ENCODE peak calls at places on chromosomes 1 and 21, in four cellular contexts. One of them, this sample, is unnamed.

GRCh38 chr1:192977089-192977706 is 82.0 kb downstream of the UCHL5 start:
- DNase-seq in ovary: no peak
- DNase-seq in aorta: no peak
- DNase-seq in sigmoid colon: no peak
- DNase-seq in this sample: no peak

GRCh38 chr1:248165186-248165585 is 9.4 kb upstream of the OR2M2 start:
- DNase-seq in ovary: no peak
- DNase-seq in aorta: no peak
- DNase-seq in sigmoid colon: no peak
- DNase-seq in this sample: peak; percentile 19

GRCh38 chr1:92844439-92844838 is 12.6 kb downstream of the RPL5 start:
- DNase-seq in ovary: no peak
- DNase-seq in aorta: no peak
- DNase-seq in sigmoid colon: no peak
- DNase-seq in this sample: no peak

GRCh38 chr1:161230762-161231161 is 4.9 kb downstream of the TOMM40L start:
- DNase-seq in ovary: no peak
- DNase-seq in aorta: no peak
- DNase-seq in sigmoid colon: no peak
- DNase-seq in this sample: no peak

GRCh38 chr1:19909392-19909791 is 14.0 kb downstream of the PLA2G2E start:
- DNase-seq in ovary: no peak
- DNase-seq in aorta: no peak
- DNase-seq in sigmoid colon: no peak
- DNase-seq in this sample: no peak

GRCh38 chr21:42387843-42388242 is 8.0 kb downstream of the TMPRSS3 start:
- DNase-seq in ovary: no peak
- DNase-seq in aorta: peak; percentile 16
- DNase-seq in sigmoid colon: peak; percentile 20
- DNase-seq in this sample: no peak

GRCh38 chr21:34983680-34984086 is 65.4 kb downstream of the RUNX1 start:
- DNase-seq in ovary: no peak
- DNase-seq in aorta: no peak
- DNase-seq in sigmoid colon: no peak
- DNase-seq in this sample: no peak

GRCh38 chr1:207101720-207102119 is 2.3 kb upstream of the C4BPA start:
- DNase-seq in ovary: no peak
- DNase-seq in aorta: no peak
- DNase-seq in sigmoid colon: no peak
- DNase-seq in this sample: no peak

GRCh38 chr1:85494074-85494956 is 29.4 kb upstream of the DDAH1 start:
- DNase-seq in ovary: no peak
- DNase-seq in aorta: no peak
- DNase-seq in sigmoid colon: no peak
- DNase-seq in this sample: no peak

GRCh38 chr1:67044631-67045270 is 9.2 kb downstream of the SLC35D1 start:
- DNase-seq in ovary: no peak
- DNase-seq in aorta: no peak
- DNase-seq in sigmoid colon: no peak
- DNase-seq in this sample: no peak

GRCh38 chr1:237146247-237146646 is 104.3 kb downstream of the RYR2 start:
- DNase-seq in ovary: no peak
- DNase-seq in aorta: no peak
- DNase-seq in sigmoid colon: no peak
- DNase-seq in this sample: no peak

GRCh38 chr1:111821121-111821745 is 65.5 kb downstream of the DDX20 start:
- DNase-seq in ovary: no peak
- DNase-seq in aorta: no peak
- DNase-seq in sigmoid colon: no peak
- DNase-seq in this sample: no peak

GRCh38 chr1:116666747-116667576 is 571 bp downstream of the IGSF3 start:
- DNase-seq in ovary: no peak
- DNase-seq in aorta: no peak
- DNase-seq in sigmoid colon: no peak
- DNase-seq in this sample: no peak
- H3K4me3 ChIP-seq in ovary: peak overlapping the region; percentile 52
- H3K4me3 ChIP-seq in aorta: peak overlapping the region; percentile 91
- H3K4me3 ChIP-seq in sigmoid colon: peak overlapping the region; percentile 66
- H3K4me3 ChIP-seq in this sample: peak overlapping the region; percentile 98

GRCh38 chr21:43739648-43740435 is 20.9 kb downstream of the PDXK start:
- DNase-seq in ovary: no peak
- DNase-seq in aorta: no peak
- DNase-seq in sigmoid colon: no peak
- DNase-seq in this sample: no peak

GRCh38 chr21:43743934-43744333 is 25.0 kb downstream of the PDXK start:
- DNase-seq in ovary: no peak
- DNase-seq in aorta: no peak
- DNase-seq in sigmoid colon: no peak
- DNase-seq in this sample: no peak

GRCh38 chr21:43741425-43742096 is 22.6 kb downstream of the PDXK start:
- DNase-seq in ovary: no peak
- DNase-seq in aorta: no peak
- DNase-seq in sigmoid colon: no peak
- DNase-seq in this sample: no peak

GRCh38 chr21:43737158-43737950 is 18.4 kb downstream of the PDXK start:
- DNase-seq in ovary: no peak
- DNase-seq in aorta: no peak
- DNase-seq in sigmoid colon: no peak
- DNase-seq in this sample: no peak

DNA sequence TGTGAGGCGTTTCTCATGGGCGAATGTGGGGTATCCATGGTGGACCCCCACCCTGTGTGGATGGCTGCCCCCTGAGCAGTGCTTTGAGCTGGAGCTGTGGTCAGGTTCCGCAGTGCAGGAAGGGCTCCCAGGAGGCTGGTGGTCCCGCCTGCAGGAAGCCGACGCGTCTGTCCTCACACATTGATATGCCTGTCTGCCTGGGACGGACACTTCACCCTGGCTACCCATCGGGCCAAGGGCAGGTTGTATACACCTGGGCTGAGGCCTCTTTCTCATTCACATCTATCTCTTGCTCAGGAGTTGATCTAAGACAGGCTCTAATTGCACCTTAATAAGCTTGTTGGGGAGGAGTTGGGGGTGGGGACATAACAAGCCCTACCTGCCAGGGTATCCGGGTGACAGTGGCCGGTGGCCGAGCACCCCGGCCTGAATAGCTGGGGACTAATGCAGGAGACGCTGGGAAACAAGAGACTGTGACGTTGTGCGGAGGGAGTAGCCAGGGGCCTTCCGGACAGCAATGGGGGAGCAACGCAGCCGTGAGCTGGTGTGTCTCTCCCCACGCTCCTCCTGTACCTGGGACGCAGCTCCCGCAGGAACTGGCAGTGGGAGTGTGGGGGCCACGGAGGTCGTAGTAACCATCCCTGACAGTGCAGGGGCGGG is 21.7 kb downstream of the PDXK start:
- DNase-seq in ovary: peak; percentile 79
- DNase-seq in aorta: no peak
- DNase-seq in sigmoid colon: peak; percentile 79
- DNase-seq in this sample: no peak
- H3K4me3 ChIP-seq in ovary: no peak overlapping the region
- H3K4me3 ChIP-seq in aorta: no peak overlapping the region
- H3K4me3 ChIP-seq in sigmoid colon: no peak overlapping the region
- H3K4me3 ChIP-seq in this sample: no peak overlapping the region

GRCh38 chr1:65265296-65266271 is 43.8 kb upstream of the DNAJC6 start:
- DNase-seq in ovary: peak; percentile 52
- DNase-seq in aorta: peak; percentile 76
- DNase-seq in sigmoid colon: no peak
- DNase-seq in this sample: peak; percentile 79

GRCh38 chr1:65267291-65268087 is 41.9 kb upstream of the DNAJC6 start:
- DNase-seq in ovary: no peak
- DNase-seq in aorta: no peak
- DNase-seq in sigmoid colon: no peak
- DNase-seq in this sample: no peak

GRCh38 chr1:65264197-65264929 is 45.0 kb upstream of the DNAJC6 start:
- DNase-seq in ovary: no peak
- DNase-seq in aorta: no peak
- DNase-seq in sigmoid colon: no peak
- DNase-seq in this sample: no peak

GRCh38 chr1:65269612-65270011 is 39.7 kb upstream of the DNAJC6 start:
- DNase-seq in ovary: no peak
- DNase-seq in aorta: no peak
- DNase-seq in sigmoid colon: no peak
- DNase-seq in this sample: no peak

DNA sequence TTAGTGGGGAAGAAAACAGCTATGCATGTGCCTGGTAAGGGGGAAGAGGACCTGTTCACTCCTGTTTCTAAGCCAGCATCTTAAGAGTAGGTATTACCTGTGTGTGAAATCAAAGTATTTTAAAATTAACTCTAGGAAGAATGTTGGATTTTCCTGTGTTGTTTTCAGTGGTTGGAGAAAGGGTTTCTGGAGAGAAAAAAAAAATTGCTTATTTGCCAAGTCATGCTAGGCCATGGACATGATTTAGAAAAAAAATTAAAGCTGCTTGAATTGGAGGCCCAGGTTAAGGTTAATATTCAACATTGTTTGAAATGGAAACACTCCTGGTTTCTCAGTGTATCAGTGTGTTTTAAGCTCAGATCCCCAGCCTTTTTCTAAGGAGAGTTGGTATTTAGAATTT is 42.8 kb upstream of the DNAJC6 start:
- DNase-seq in ovary: no peak
- DNase-seq in aorta: no peak
- DNase-seq in sigmoid colon: no peak
- DNase-seq in this sample: no peak
- H3K4me3 ChIP-seq in ovary: no peak overlapping the region
- H3K4me3 ChIP-seq in aorta: no peak overlapping the region
- H3K4me3 ChIP-seq in sigmoid colon: no peak overlapping the region
- H3K4me3 ChIP-seq in this sample: no peak overlapping the region

GRCh38 chr21:14901482-14901958 is 163.3 kb downstream of the NRIP1 start:
- DNase-seq in ovary: no peak
- DNase-seq in aorta: no peak
- DNase-seq in sigmoid colon: no peak
- DNase-seq in this sample: no peak

GRCh38 chr21:14900058-14900457 is 164.7 kb downstream of the NRIP1 start:
- DNase-seq in ovary: no peak
- DNase-seq in aorta: no peak
- DNase-seq in sigmoid colon: no peak
- DNase-seq in this sample: no peak

GRCh38 chr21:14895792-14896191 is 169.0 kb downstream of the NRIP1 start:
- DNase-seq in ovary: no peak
- DNase-seq in aorta: no peak
- DNase-seq in sigmoid colon: no peak
- DNase-seq in this sample: no peak

DNA sequence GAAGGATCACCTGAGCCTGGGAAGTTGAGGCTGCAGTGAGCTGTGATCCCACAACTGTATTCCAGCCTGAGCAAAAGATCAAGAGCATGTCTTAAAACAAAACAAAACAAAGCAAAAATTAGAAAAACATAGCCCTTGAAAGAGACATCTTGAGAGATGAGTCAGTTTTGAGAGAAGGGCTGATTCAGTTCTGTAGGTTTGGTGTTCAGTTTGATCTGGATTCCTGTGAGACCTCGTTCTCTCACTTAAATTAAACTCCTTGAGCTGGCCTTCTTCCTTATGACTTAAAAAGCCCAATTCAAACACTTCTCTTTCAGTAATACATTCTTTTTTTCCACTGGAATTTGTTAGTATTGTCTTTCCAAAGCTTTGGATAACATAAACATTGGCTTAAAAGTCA is 164.2 kb downstream of the NRIP1 start:
- DNase-seq in ovary: no peak
- DNase-seq in aorta: no peak
- DNase-seq in sigmoid colon: no peak
- DNase-seq in this sample: no peak
- H3K4me3 ChIP-seq in ovary: no peak overlapping the region
- H3K4me3 ChIP-seq in aorta: no peak overlapping the region
- H3K4me3 ChIP-seq in sigmoid colon: no peak overlapping the region
- H3K4me3 ChIP-seq in this sample: no peak overlapping the region

GRCh38 chr1:1781526-1781903 is 3.2 kb upstream of the NADK start:
- DNase-seq in ovary: no peak
- DNase-seq in aorta: no peak
- DNase-seq in sigmoid colon: no peak
- DNase-seq in this sample: no peak

GRCh38 chr1:1778827-1779675 is 781 bp upstream of the NADK start:
- DNase-seq in ovary: peak; percentile 66
- DNase-seq in aorta: peak; percentile 91
- DNase-seq in sigmoid colon: peak; percentile 84
- DNase-seq in this sample: peak; percentile 74

GRCh38 chr1:1780598-1781525 is 2.6 kb upstream of the NADK start:
- DNase-seq in ovary: no peak
- DNase-seq in aorta: no peak
- DNase-seq in sigmoid colon: no peak
- DNase-seq in this sample: no peak

GRCh38 chr1:1777950-1778826 is at the start of gene NADK:
- DNase-seq in ovary: peak; percentile 82
- DNase-seq in aorta: peak; percentile 88
- DNase-seq in sigmoid colon: peak; percentile 78
- DNase-seq in this sample: peak; percentile 65

DNA sequence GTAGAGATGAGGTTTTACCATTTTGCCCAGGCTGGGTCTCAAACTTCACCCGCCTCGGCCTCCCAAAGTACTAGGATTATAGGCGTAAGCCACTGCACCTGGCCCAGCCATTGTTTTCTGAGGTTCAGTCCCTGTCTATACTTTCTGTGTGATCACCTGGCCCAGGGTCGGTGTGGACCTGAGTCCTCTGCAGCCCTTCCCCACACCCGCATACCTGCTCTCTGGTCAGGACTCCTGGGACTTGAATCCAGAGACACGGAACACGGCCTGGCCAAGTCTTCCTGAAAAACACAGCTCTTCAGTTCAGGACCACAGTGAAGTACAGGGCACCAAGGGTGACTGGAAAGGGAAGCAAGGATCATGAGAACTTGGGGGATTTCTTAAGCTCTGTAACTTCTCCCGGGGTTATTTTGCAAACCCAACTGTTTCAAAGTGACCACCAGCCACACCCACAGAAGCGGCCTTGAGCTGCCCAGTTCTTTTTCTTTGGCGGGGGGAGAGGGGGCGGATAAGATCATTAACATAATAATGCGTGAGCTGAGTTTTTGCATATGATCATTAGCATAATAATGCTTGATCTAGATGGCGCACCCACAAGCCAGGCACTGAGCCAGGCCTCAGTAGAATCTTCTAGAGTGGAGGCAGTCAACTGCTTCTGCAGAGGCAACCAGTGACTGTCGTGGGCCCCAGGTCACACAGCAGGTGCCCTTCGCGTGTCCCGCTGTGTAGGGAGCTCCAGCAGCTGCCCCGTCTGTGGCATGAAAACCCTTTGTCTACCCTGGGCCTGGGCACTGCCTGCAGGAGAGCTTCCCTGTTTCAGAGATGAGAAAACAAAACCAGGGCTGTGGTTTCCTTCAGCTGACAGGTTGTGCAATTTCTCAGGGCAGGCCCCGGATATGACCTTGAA is 1.7 kb upstream of the NADK start:
- DNase-seq in ovary: peak; percentile 56
- DNase-seq in aorta: peak; percentile 77
- DNase-seq in sigmoid colon: no peak
- DNase-seq in this sample: peak; percentile 51
- H3K4me3 ChIP-seq in ovary: no peak overlapping the region
- H3K4me3 ChIP-seq in aorta: no peak overlapping the region
- H3K4me3 ChIP-seq in sigmoid colon: peak overlapping the region; percentile 93
- H3K4me3 ChIP-seq in this sample: no peak overlapping the region

This sample was measured in right cardiac atrium.